ENCODE peak calls at places on chromosomes 12 and 14, in seven cellular contexts. X is NCI-H1092 treated with DMSO at 0.1 percent for 48 hours; E is germinal center; K is AG08396; Q is M059J; V is stimulated activated CD8-positive, alpha-beta memory T cell treated with anti-CD3 and anti-CD28 coated beads, Interleukin-15, amount 100 ng/mL, for 1 hour; S is NCI-H2171. O is an unnamed sample.
A peak's percentile ranks its signal among the peaks of the same experiment; 100 is the strongest.

GRCh38 chr14:29710015-29710414 is 217.6 kb downstream of the PRKD1 start:
- DNase-seq in X (no peak), E (no peak), K (no peak), Q (peak; percentile 15), V (no peak), S (no peak), O (no peak)

GRCh38 chr12:2101359-2101758 is 48.6 kb downstream of the CACNA1C start:
- DNase-seq in X (no peak), E (no peak), K (no peak), Q (no peak), V (no peak), S (no peak), O (no peak)

GRCh38 chr12:74906224-74906623 is 303.4 kb downstream of the KCNC2 start:
- DNase-seq in X (no peak), E (no peak), K (no peak), Q (no peak), V (no peak), S (no peak), O (no peak)

GRCh38 chr12:95102916-95103671 is 29.7 kb upstream of the NR2C1 start:
- DNase-seq in X (peak; percentile 78), E (no peak), K (peak; percentile 37), Q (peak; percentile 97), V (no peak), S (peak; percentile 59), O (no peak)

GRCh38 chr12:43692064-43692463 is 66.5 kb downstream of the PUS7L start:
- DNase-seq in X (no peak), E (no peak), K (peak; percentile 34), Q (peak; percentile 65), V (no peak), S (no peak), O (no peak)

GRCh38 chr12:108859923-108860291 is 2.5 kb upstream of the SSH1 start:
- DNase-seq in X (no peak), E (no peak), K (no peak), Q (no peak), V (no peak), S (no peak), O (no peak)

GRCh38 chr14:37024166-37024565 is 148.2 kb downstream of the SLC25A21 start:
- DNase-seq in X (no peak), E (no peak), K (no peak), Q (no peak), V (no peak), S (no peak), O (no peak)

GRCh38 chr14:89165189-89165809 is 251.7 kb downstream of the FOXN3 start:
- DNase-seq in X (no peak), E (peak; percentile 40), K (peak; percentile 24), Q (no peak), V (no peak), S (no peak), O (no peak)

GRCh38 chr12:39165338-39165737 is 259.9 kb upstream of the CPNE8 start:
- DNase-seq in X (no peak), E (no peak), K (no peak), Q (no peak), V (no peak), S (no peak), O (no peak)

GRCh38 chr12:103632554-103633216 is 45.6 kb downstream of the STAB2 start:
- DNase-seq in X (peak; percentile 22), E (peak; percentile 75), K (peak; percentile 84), Q (peak; percentile 48), V (no peak), S (peak; percentile 31), O (no peak)

GRCh38 chr12:62249419-62249818 is 10.8 kb upstream of the USP15 start:
- DNase-seq in X (no peak), E (no peak), K (no peak), Q (no peak), V (no peak), S (no peak), O (no peak)

GRCh38 chr12:122990961-122991622 is 10.6 kb downstream of the ARL6IP4 start:
- DNase-seq in X (no peak), E (no peak), K (no peak), Q (no peak), V (no peak), S (no peak), O (no peak)

GRCh38 chr12:109592195-109592904 is 18.8 kb downstream of the MVK start:
- DNase-seq in X (no peak), E (no peak), K (no peak), Q (no peak), V (no peak), S (no peak), O (no peak)

GRCh38 chr14:68240388-68240787 is 420.8 kb downstream of the RAD51B start:
- DNase-seq in X (no peak), E (no peak), K (no peak), Q (no peak), V (no peak), S (no peak), O (no peak)

GRCh38 chr14:92657457-92658142 is 90.8 kb downstream of the LGMN start:
- DNase-seq in X (no peak), E (no peak), K (no peak), Q (no peak), V (no peak), S (no peak), O (peak; percentile 53)

GRCh38 chr12:48998497-48999353 is 450 bp downstream of the DDN start:
- DNase-seq in X (no peak), E (no peak), K (peak; percentile 63), Q (peak; percentile 40), V (no peak), S (no peak), O (no peak)

GRCh38 chr12:64010069-64010686 is 165.7 kb downstream of the SRGAP1 start:
- DNase-seq in X (no peak), E (no peak), K (peak; percentile 40), Q (peak; percentile 93), V (no peak), S (no peak), O (no peak)

GRCh38 chr14:44820230-44820964 is 141.3 kb downstream of the KLHL28 start:
- DNase-seq in X (no peak), E (no peak), K (no peak), Q (no peak), V (no peak), S (no peak), O (no peak)

GRCh38 chr14:37179896-37180502 is 7.6 kb upstream of the SLC25A21 start:
- DNase-seq in X (no peak), E (no peak), K (peak; percentile 38), Q (no peak), V (no peak), S (no peak), O (no peak)

GRCh38 chr14:26828741-26829140 is 230.9 kb upstream of the NOVA1 start:
- DNase-seq in X (peak; percentile 12), E (no peak), K (no peak), Q (no peak), V (no peak), S (no peak), O (no peak)

GRCh38 chr12:44876554-44877275 is 600 bp upstream of the NELL2 start:
- DNase-seq in X (peak; percentile 97), E (peak; percentile 70), K (peak; percentile 49), Q (peak; percentile 4), V (peak; percentile 14), S (no peak), O (no peak)

GRCh38 chr14:94767321-94767878 is 2.5 kb downstream of the GSC start:
- DNase-seq in X (no peak), E (no peak), K (no peak), Q (no peak), V (no peak), S (no peak), O (no peak)

GRCh38 chr14:104591506-104592291 is 12.1 kb downstream of the C14orf180 start:
- DNase-seq in X (no peak), E (no peak), K (no peak), Q (no peak), V (no peak), S (no peak), O (no peak)

GRCh38 chr12:111355181-111355925 is 13.5 kb downstream of the PHETA1 start:
- DNase-seq in X (no peak), E (peak; percentile 54), K (no peak), Q (no peak), V (no peak), S (no peak), O (no peak)

GRCh38 chr12:2553388-2554126 is 241.2 kb upstream of the FKBP4 start:
- DNase-seq in X (no peak), E (no peak), K (no peak), Q (no peak), V (no peak), S (no peak), O (no peak)

GRCh38 chr14:52844262-52845060 is 53.1 kb upstream of the GNPNAT1 start:
- DNase-seq in X (no peak), E (no peak), K (no peak), Q (no peak), V (no peak), S (no peak), O (peak; percentile 21)

GRCh38 chr12:65121049-65121955 is at the start of gene WIF1:
- DNase-seq in X (peak; percentile 16), E (peak; percentile 19), K (peak; percentile 24), Q (peak; percentile 18), V (no peak), S (peak; percentile 50), O (no peak)

GRCh38 chr12:64522316-64522715 is 70.4 kb downstream of the TBK1 start:
- DNase-seq in X (no peak), E (no peak), K (peak; percentile 15), Q (no peak), V (no peak), S (peak; percentile 14), O (no peak)

GRCh38 chr12:54051916-54052744 is 1.5 kb upstream of the HOXC4 start:
- DNase-seq in X (peak; percentile 68), E (no peak), K (no peak), Q (peak; percentile 65), V (no peak), S (no peak), O (no peak)

GRCh38 chr12:88417531-88417930 is 162.7 kb downstream of the KITLG start:
- DNase-seq in X (peak; percentile 89), E (no peak), K (no peak), Q (no peak), V (no peak), S (no peak), O (no peak)

GRCh38 chr12:10191865-10192264 is 13.0 kb downstream of the TMEM52B start:
- DNase-seq in X (no peak), E (no peak), K (peak; percentile 39), Q (peak; percentile 94), V (no peak), S (no peak), O (no peak)

GRCh38 chr12:101777476-101777875 is 38.2 kb upstream of the SYCP3 start:
- DNase-seq in X (no peak), E (no peak), K (no peak), Q (no peak), V (no peak), S (no peak), O (no peak)

GRCh38 chr12:6542209-6543009 is 8.1 kb downstream of the GAPDH start:
- DNase-seq in X (no peak), E (no peak), K (no peak), Q (no peak), V (no peak), S (no peak), O (no peak)

GRCh38 chr14:94129758-94130414 is 482 bp upstream of the IFI27L2 start:
- DNase-seq in X (no peak), E (peak; percentile 39), K (peak; percentile 53), Q (peak; percentile 54), V (no peak), S (peak; percentile 68), O (peak; percentile 63)

GRCh38 chr12:123891516-123892179 is 81.0 kb downstream of the CCDC92 start:
- DNase-seq in X (no peak), E (no peak), K (no peak), Q (no peak), V (no peak), S (no peak), O (no peak)

GRCh38 chr12:66321433-66321832 is 19.1 kb downstream of the HELB start:
- DNase-seq in X (no peak), E (no peak), K (no peak), Q (no peak), V (no peak), S (no peak), O (no peak)

GRCh38 chr12:79448816-79449215 is 241.9 kb downstream of the PAWR start:
- DNase-seq in X (no peak), E (no peak), K (no peak), Q (no peak), V (no peak), S (no peak), O (no peak)

GRCh38 chr12:49478949-49479664 is 59.7 kb upstream of the KCNH3 start:
- DNase-seq in X (no peak), E (no peak), K (no peak), Q (no peak), V (no peak), S (no peak), O (no peak)